ENCODE peak calls at places on chromosomes 6 and 20, in seven cellular contexts. One of them, this sample, is unnamed.

GRCh38 chr20:12737497-12737896 is 271.3 kb upstream of the SPTLC3 start:
- DNase-seq in NAMALWA: no peak
- DNase-seq in activated naive CD4-positive, alpha-beta T cell: no peak
- DNase-seq in Caki2: no peak
- DNase-seq in GM12865: no peak
- DNase-seq in heart right ventricle: no peak
- DNase-seq in amygdala: no peak
- DNase-seq in this sample: no peak

GRCh38 chr20:54980321-54980960 is 505.0 kb downstream of the DOK5 start:
- DNase-seq in heart right ventricle: no peak
- DNase-seq in activated naive CD4-positive, alpha-beta T cell: no peak
- DNase-seq in GM12865: peak; percentile 2
- DNase-seq in amygdala: no peak
- DNase-seq in NAMALWA: peak; percentile 45
- DNase-seq in Caki2: peak; percentile 56
- DNase-seq in this sample: peak; percentile 11

GRCh38 chr6:1809359-1809988 is 199.8 kb downstream of the FOXC1 start:
- DNase-seq in Caki2: no peak
- DNase-seq in heart right ventricle: no peak
- DNase-seq in activated naive CD4-positive, alpha-beta T cell: no peak
- DNase-seq in amygdala: no peak
- DNase-seq in GM12865: no peak
- DNase-seq in NAMALWA: no peak
- DNase-seq in this sample: no peak

GRCh38 chr20:20327756-20328155 is 40.1 kb upstream of the INSM1 start:
- DNase-seq in heart right ventricle: no peak
- DNase-seq in activated naive CD4-positive, alpha-beta T cell: no peak
- DNase-seq in amygdala: no peak
- DNase-seq in GM12865: no peak
- DNase-seq in NAMALWA: no peak
- DNase-seq in Caki2: peak; percentile 4
- DNase-seq in this sample: no peak

GRCh38 chr6:137657351-137657911 is 163.2 kb upstream of the OLIG3 start:
- DNase-seq in amygdala: no peak
- DNase-seq in activated naive CD4-positive, alpha-beta T cell: no peak
- DNase-seq in Caki2: peak; percentile 70
- DNase-seq in heart right ventricle: no peak
- DNase-seq in GM12865: peak; percentile 32
- DNase-seq in NAMALWA: no peak
- DNase-seq in this sample: no peak

GRCh38 chr6:117482240-117483003 is at the start of gene DCBLD1:
- DNase-seq in NAMALWA: peak; percentile 30
- DNase-seq in Caki2: peak; percentile 86
- DNase-seq in GM12865: peak; percentile 91
- DNase-seq in amygdala: peak; percentile 21
- DNase-seq in activated naive CD4-positive, alpha-beta T cell: no peak
- DNase-seq in heart right ventricle: peak; percentile 68
- DNase-seq in this sample: peak; percentile 75

GRCh38 chr6:118652051-118652699 is 784 bp upstream of the CEP85L start:
- DNase-seq in Caki2: no peak
- DNase-seq in heart right ventricle: no peak
- DNase-seq in amygdala: no peak
- DNase-seq in activated naive CD4-positive, alpha-beta T cell: no peak
- DNase-seq in GM12865: no peak
- DNase-seq in NAMALWA: peak; percentile 13
- DNase-seq in this sample: no peak

GRCh38 chr6:140040391-140040790 is 665.9 kb upstream of the CITED2 start:
- DNase-seq in NAMALWA: no peak
- DNase-seq in activated naive CD4-positive, alpha-beta T cell: no peak
- DNase-seq in Caki2: no peak
- DNase-seq in heart right ventricle: no peak
- DNase-seq in amygdala: no peak
- DNase-seq in GM12865: peak; percentile 5
- DNase-seq in this sample: no peak

GRCh38 chr6:9398794-9399373 is 963.5 kb upstream of the SLC35B3 start:
- DNase-seq in amygdala: no peak
- DNase-seq in activated naive CD4-positive, alpha-beta T cell: no peak
- DNase-seq in heart right ventricle: peak; percentile 12
- DNase-seq in Caki2: no peak
- DNase-seq in NAMALWA: no peak
- DNase-seq in GM12865: no peak
- DNase-seq in this sample: no peak

GRCh38 chr6:80976336-80976735 is 776.1 kb downstream of the TENT5A start:
- DNase-seq in activated naive CD4-positive, alpha-beta T cell: no peak
- DNase-seq in heart right ventricle: no peak
- DNase-seq in NAMALWA: no peak
- DNase-seq in GM12865: no peak
- DNase-seq in amygdala: no peak
- DNase-seq in Caki2: no peak
- DNase-seq in this sample: no peak

GRCh38 chr6:73074175-73074574 is 151.1 kb downstream of the KHDC1L start:
- DNase-seq in activated naive CD4-positive, alpha-beta T cell: no peak
- DNase-seq in Caki2: no peak
- DNase-seq in heart right ventricle: no peak
- DNase-seq in amygdala: no peak
- DNase-seq in GM12865: no peak
- DNase-seq in NAMALWA: no peak
- DNase-seq in this sample: no peak

GRCh38 chr20:20367681-20368413 is at the start of gene INSM1:
- DNase-seq in heart right ventricle: no peak
- DNase-seq in amygdala: no peak
- DNase-seq in Caki2: no peak
- DNase-seq in activated naive CD4-positive, alpha-beta T cell: no peak
- DNase-seq in NAMALWA: no peak
- DNase-seq in GM12865: no peak
- DNase-seq in this sample: no peak

GRCh38 chr20:23234311-23235078 is 116.1 kb upstream of the NXT1 start:
- DNase-seq in GM12865: no peak
- DNase-seq in activated naive CD4-positive, alpha-beta T cell: no peak
- DNase-seq in amygdala: no peak
- DNase-seq in Caki2: no peak
- DNase-seq in heart right ventricle: no peak
- DNase-seq in NAMALWA: no peak
- DNase-seq in this sample: no peak

GRCh38 chr6:129381885-129382284 is 328.1 kb downstream of the ARHGAP18 start:
- DNase-seq in GM12865: no peak
- DNase-seq in Caki2: no peak
- DNase-seq in amygdala: no peak
- DNase-seq in activated naive CD4-positive, alpha-beta T cell: no peak
- DNase-seq in NAMALWA: no peak
- DNase-seq in heart right ventricle: no peak
- DNase-seq in this sample: no peak

GRCh38 chr20:47568019-47568418 is 66.3 kb downstream of the NCOA3 start:
- DNase-seq in NAMALWA: no peak
- DNase-seq in Caki2: peak; percentile 94
- DNase-seq in GM12865: no peak
- DNase-seq in heart right ventricle: peak; percentile 52
- DNase-seq in amygdala: no peak
- DNase-seq in activated naive CD4-positive, alpha-beta T cell: no peak
- DNase-seq in this sample: no peak